ENCODE peak calls at places on chromosomes 7 and 10, in six cellular contexts. A, E, B, X, I and D are unnamed samples.
A peak's percentile ranks its signal among the peaks of the same experiment; 100 is the strongest.

GRCh38 chr7:109101332-109101731 is 531.7 kb downstream of the DNAJB9 start:
- DNase-seq in E (no peak), A (no peak), X (no peak), I (no peak), B (no peak), D (no peak)

GRCh38 chr7:34313289-34313688 is 344.7 kb upstream of the NPSR1 start:
- DNase-seq in X (no peak), I (no peak), E (no peak), A (no peak), B (peak; percentile 23), D (no peak)

GRCh38 chr10:130767116-130767730 is 544.3 kb downstream of the TCERG1L start:
- DNase-seq in A (no peak), X (no peak), E (no peak), I (no peak), B (no peak), D (no peak)

GRCh38 chr7:157625973-157626790 is 289.4 kb downstream of the DNAJB6 start:
- DNase-seq in A (no peak), I (no peak), E (no peak), B (no peak), X (no peak), D (no peak)

GRCh38 chr10:78436706-78437406 is 403.2 kb downstream of the RPS24 start:
- DNase-seq in A (no peak), X (no peak), E (no peak), B (no peak), I (no peak), D (no peak)

GRCh38 chr10:84194424-84195043 is at the start of gene CDHR1:
- DNase-seq in A (no peak), X (peak; percentile 78), I (no peak), E (peak; percentile 79), B (no peak), D (peak; percentile 81)

GRCh38 chr7:116710764-116711452 is 38.9 kb downstream of the MET start:
- DNase-seq in A (no peak), B (no peak), I (no peak), X (no peak), E (no peak), D (no peak)

GRCh38 chr10:59622320-59622901 is 87.2 kb downstream of the SLC16A9 start:
- DNase-seq in X (peak; percentile 24), A (peak; percentile 65), I (peak; percentile 42), B (peak; percentile 66), E (peak; percentile 60), D (peak; percentile 27)

GRCh38 chr7:125966278-125967048 is 1036.8 kb upstream of the POT1 start:
- DNase-seq in E (no peak), B (no peak), A (no peak), X (no peak), I (no peak), D (no peak)

GRCh38 chr7:27418544-27418943 is 175.9 kb downstream of the EVX1 start:
- DNase-seq in X (no peak), I (no peak), A (no peak), B (no peak), E (no peak), D (no peak)

GRCh38 chr7:1705856-1706255 is 35.8 kb downstream of the ELFN1 start:
- DNase-seq in E (no peak), A (no peak), B (no peak), I (no peak), X (no peak), D (no peak)

GRCh38 chr7:88310950-88311674 is 4.4 kb upstream of the STEAP4 start:
- DNase-seq in B (peak; percentile 51), E (no peak), X (no peak), I (no peak), A (no peak), D (no peak)

GRCh38 chr7:124784879-124785818 is 19.6 kb upstream of the GPR37 start:
- DNase-seq in E (peak; percentile 32), X (peak; percentile 35), I (no peak), B (peak; percentile 55), A (no peak), D (peak; percentile 46)
- TF ChIP-seq CTCF in E (peak; percentile 62), X (peak; percentile 75), I (peak; percentile 63), B (peak; percentile 89), A (peak; percentile 51), D (peak; percentile 73)

GRCh38 chr7:17302575-17303142 is 4.2 kb downstream of the AHR start:
- DNase-seq in A (no peak), B (peak; percentile 83), E (no peak), X (peak; percentile 11), I (no peak), D (peak; percentile 17)
- TF ChIP-seq CTCF in A (peak; percentile 39), B (peak; percentile 55), E (no peak), X (peak; percentile 5), I (no peak), D (peak; percentile 50)

DNA sequence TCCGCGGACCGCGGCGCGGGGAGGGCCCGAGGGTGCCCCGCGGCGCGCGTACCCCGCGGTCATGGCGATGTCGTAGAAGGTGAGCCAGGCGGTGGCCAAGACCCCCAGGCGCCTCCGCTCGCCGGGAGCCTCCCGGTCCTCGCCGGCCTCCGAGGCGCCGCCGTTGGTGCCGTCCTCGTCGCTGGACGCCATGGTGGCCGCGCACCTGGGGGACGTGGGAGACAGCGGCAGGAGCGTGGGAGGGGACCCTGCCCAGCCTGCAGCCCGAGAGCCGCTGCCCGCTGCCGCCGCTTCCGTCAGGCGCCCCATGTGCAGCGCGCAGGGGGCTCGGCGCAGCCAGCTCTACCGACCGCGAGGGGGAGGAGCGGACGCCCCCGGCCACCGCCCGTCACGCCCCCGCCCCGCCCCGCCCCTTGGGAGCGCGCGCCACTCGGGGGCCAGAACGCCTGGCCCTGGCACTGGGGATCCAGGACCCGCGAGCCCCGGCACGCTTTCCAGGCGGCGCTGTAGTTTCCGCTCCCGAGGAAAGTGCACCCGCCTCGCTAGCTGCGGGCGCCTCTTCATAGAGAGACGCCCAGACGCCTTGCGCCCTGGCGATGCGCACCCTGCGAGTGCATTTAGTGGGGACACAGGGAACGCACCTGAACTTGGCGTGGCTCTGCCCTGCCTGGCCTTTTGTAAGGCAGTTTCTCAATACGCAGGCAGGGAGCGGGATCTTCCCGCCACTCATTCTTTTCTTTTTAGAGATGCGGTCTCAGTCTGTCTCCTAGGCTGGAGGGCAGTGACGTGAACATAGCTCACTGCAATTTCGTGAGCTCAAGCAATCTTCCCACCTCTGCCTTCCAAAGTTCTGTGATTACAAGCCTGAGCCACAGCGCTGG is at the start of gene HACD1:
- DNase-seq in E (peak; percentile 74), A (peak; percentile 9), I (peak; percentile 40), B (peak; percentile 68), X (peak; percentile 81), D (peak; percentile 79)
- TF ChIP-seq CTCF in E (no peak), A (no peak), I (no peak), B (no peak), X (no peak), D (no peak)

DNA sequence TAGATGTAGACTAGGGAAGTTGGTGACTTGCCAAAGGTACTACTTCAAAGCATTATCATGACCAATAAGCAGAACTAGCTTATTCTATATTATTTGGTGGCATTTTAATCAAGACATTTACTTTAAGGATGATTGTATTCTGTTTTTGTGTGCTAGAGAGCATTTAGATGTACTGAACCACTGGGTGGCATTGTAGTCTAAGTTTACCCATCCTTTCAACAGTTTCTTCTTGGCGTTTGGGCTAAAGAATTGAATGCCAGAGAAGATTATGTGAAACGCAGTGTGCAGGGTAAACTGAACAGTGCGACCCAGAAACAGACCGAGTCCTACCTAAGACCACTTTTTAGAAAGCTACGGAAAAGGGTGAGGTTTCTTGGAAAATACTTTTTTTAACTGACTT is 26.8 kb downstream of the PRPF18 start:
- DNase-seq in A (peak; percentile 12), B (peak; percentile 52), I (no peak), X (no peak), E (no peak), D (no peak)
- TF ChIP-seq CTCF in A (peak; percentile 52), B (peak; percentile 45), I (peak; percentile 36), X (peak; percentile 3), E (no peak), D (peak; percentile 30)